ENCODE peak calls at places on chromosomes 3 and 15, in nine cellular contexts. One of them, this sample, is unnamed.

GRCh38 chr3:112744825-112745566 is 101.7 kb downstream of the CD200R1L start:
- DNase-seq in iris pigment epithelial cell: no peak
- DNase-seq in stomach: no peak
- DNase-seq in hepatic stellate cell: no peak
- DNase-seq in stimulated activated CD8-positive, alpha-beta memory T cell treated with anti-CD3 and anti-CD28 coated beads, Interleukin-4, amount 100 ng/mL, for 24 hours: no peak
- DNase-seq in pons: no peak
- DNase-seq in endothelial cell: no peak
- DNase-seq in effector memory CD8-positive, alpha-beta T cell: no peak
- DNase-seq in T follicular helper cell: no peak
- DNase-seq in this sample: no peak

GRCh38 chr15:26355671-26356070 is 417.2 kb downstream of the GABRB3 start:
- DNase-seq in iris pigment epithelial cell: no peak
- DNase-seq in stomach: no peak
- DNase-seq in hepatic stellate cell: no peak
- DNase-seq in stimulated activated CD8-positive, alpha-beta memory T cell treated with anti-CD3 and anti-CD28 coated beads, Interleukin-4, amount 100 ng/mL, for 24 hours: no peak
- DNase-seq in pons: no peak
- DNase-seq in endothelial cell: no peak
- DNase-seq in effector memory CD8-positive, alpha-beta T cell: no peak
- DNase-seq in T follicular helper cell: no peak
- DNase-seq in this sample: no peak

GRCh38 chr3:32630266-32630665 is 54.7 kb upstream of the CNOT10 start:
- DNase-seq in iris pigment epithelial cell: peak; percentile 35
- DNase-seq in stomach: no peak
- DNase-seq in hepatic stellate cell: no peak
- DNase-seq in stimulated activated CD8-positive, alpha-beta memory T cell treated with anti-CD3 and anti-CD28 coated beads, Interleukin-4, amount 100 ng/mL, for 24 hours: no peak
- DNase-seq in pons: no peak
- DNase-seq in endothelial cell: no peak
- DNase-seq in effector memory CD8-positive, alpha-beta T cell: no peak
- DNase-seq in T follicular helper cell: no peak
- DNase-seq in this sample: no peak

GRCh38 chr3:66099541-66100065 is 60.9 kb upstream of the MAGI1 start:
- DNase-seq in iris pigment epithelial cell: no peak
- DNase-seq in stomach: no peak
- DNase-seq in hepatic stellate cell: no peak
- DNase-seq in stimulated activated CD8-positive, alpha-beta memory T cell treated with anti-CD3 and anti-CD28 coated beads, Interleukin-4, amount 100 ng/mL, for 24 hours: no peak
- DNase-seq in pons: no peak
- DNase-seq in endothelial cell: no peak
- DNase-seq in effector memory CD8-positive, alpha-beta T cell: no peak
- DNase-seq in T follicular helper cell: no peak
- DNase-seq in this sample: no peak

GRCh38 chr3:196207833-196208607 is 3.2 kb downstream of the ZDHHC19 start:
- DNase-seq in iris pigment epithelial cell: peak; percentile 29
- DNase-seq in stomach: no peak
- DNase-seq in hepatic stellate cell: peak; percentile 62
- DNase-seq in stimulated activated CD8-positive, alpha-beta memory T cell treated with anti-CD3 and anti-CD28 coated beads, Interleukin-4, amount 100 ng/mL, for 24 hours: peak; percentile 47
- DNase-seq in pons: no peak
- DNase-seq in endothelial cell: peak; percentile 56
- DNase-seq in effector memory CD8-positive, alpha-beta T cell: peak; percentile 53
- DNase-seq in T follicular helper cell: peak; percentile 59
- DNase-seq in this sample: peak; percentile 64

GRCh38 chr3:19213608-19214220 is 65.4 kb downstream of the KCNH8 start:
- DNase-seq in iris pigment epithelial cell: no peak
- DNase-seq in stomach: no peak
- DNase-seq in hepatic stellate cell: no peak
- DNase-seq in stimulated activated CD8-positive, alpha-beta memory T cell treated with anti-CD3 and anti-CD28 coated beads, Interleukin-4, amount 100 ng/mL, for 24 hours: no peak
- DNase-seq in pons: peak; percentile 90
- DNase-seq in endothelial cell: no peak
- DNase-seq in effector memory CD8-positive, alpha-beta T cell: no peak
- DNase-seq in T follicular helper cell: no peak
- DNase-seq in this sample: no peak

GRCh38 chr3:193884011-193884410 is 251.9 kb upstream of the HES1 start:
- DNase-seq in iris pigment epithelial cell: no peak
- DNase-seq in stomach: no peak
- DNase-seq in hepatic stellate cell: no peak
- DNase-seq in stimulated activated CD8-positive, alpha-beta memory T cell treated with anti-CD3 and anti-CD28 coated beads, Interleukin-4, amount 100 ng/mL, for 24 hours: no peak
- DNase-seq in pons: no peak
- DNase-seq in endothelial cell: no peak
- DNase-seq in effector memory CD8-positive, alpha-beta T cell: no peak
- DNase-seq in T follicular helper cell: no peak
- DNase-seq in this sample: no peak

GRCh38 chr3:155069729-155070128 is 10.4 kb upstream of the MME start:
- DNase-seq in iris pigment epithelial cell: peak; percentile 91
- DNase-seq in stomach: no peak
- DNase-seq in hepatic stellate cell: no peak
- DNase-seq in stimulated activated CD8-positive, alpha-beta memory T cell treated with anti-CD3 and anti-CD28 coated beads, Interleukin-4, amount 100 ng/mL, for 24 hours: no peak
- DNase-seq in pons: no peak
- DNase-seq in endothelial cell: no peak
- DNase-seq in effector memory CD8-positive, alpha-beta T cell: no peak
- DNase-seq in T follicular helper cell: no peak
- DNase-seq in this sample: no peak

GRCh38 chr3:49906004-49906860 is 2.6 kb upstream of the MST1R start:
- DNase-seq in iris pigment epithelial cell: peak; percentile 33
- DNase-seq in stomach: peak; percentile 77
- DNase-seq in hepatic stellate cell: peak; percentile 91
- DNase-seq in stimulated activated CD8-positive, alpha-beta memory T cell treated with anti-CD3 and anti-CD28 coated beads, Interleukin-4, amount 100 ng/mL, for 24 hours: peak; percentile 28
- DNase-seq in pons: peak; percentile 22
- DNase-seq in endothelial cell: peak; percentile 63
- DNase-seq in effector memory CD8-positive, alpha-beta T cell: peak; percentile 9
- DNase-seq in T follicular helper cell: peak; percentile 21
- DNase-seq in this sample: peak; percentile 93

GRCh38 chr3:16262195-16262594 is 2.5 kb downstream of the DPH3 start:
- DNase-seq in iris pigment epithelial cell: no peak
- DNase-seq in stomach: no peak
- DNase-seq in hepatic stellate cell: no peak
- DNase-seq in stimulated activated CD8-positive, alpha-beta memory T cell treated with anti-CD3 and anti-CD28 coated beads, Interleukin-4, amount 100 ng/mL, for 24 hours: no peak
- DNase-seq in pons: no peak
- DNase-seq in endothelial cell: no peak
- DNase-seq in effector memory CD8-positive, alpha-beta T cell: no peak
- DNase-seq in T follicular helper cell: no peak
- DNase-seq in this sample: peak; percentile 46

GRCh38 chr3:146404451-146404850 is 64.9 kb downstream of the PLSCR2 start:
- DNase-seq in iris pigment epithelial cell: peak; percentile 20
- DNase-seq in stomach: no peak
- DNase-seq in hepatic stellate cell: no peak
- DNase-seq in stimulated activated CD8-positive, alpha-beta memory T cell treated with anti-CD3 and anti-CD28 coated beads, Interleukin-4, amount 100 ng/mL, for 24 hours: no peak
- DNase-seq in pons: no peak
- DNase-seq in endothelial cell: no peak
- DNase-seq in effector memory CD8-positive, alpha-beta T cell: no peak
- DNase-seq in T follicular helper cell: no peak
- DNase-seq in this sample: no peak

GRCh38 chr3:127568604-127569003 is 21.9 kb downstream of the TPRA1 start:
- DNase-seq in iris pigment epithelial cell: no peak
- DNase-seq in stomach: no peak
- DNase-seq in hepatic stellate cell: no peak
- DNase-seq in stimulated activated CD8-positive, alpha-beta memory T cell treated with anti-CD3 and anti-CD28 coated beads, Interleukin-4, amount 100 ng/mL, for 24 hours: no peak
- DNase-seq in pons: no peak
- DNase-seq in endothelial cell: no peak
- DNase-seq in effector memory CD8-positive, alpha-beta T cell: no peak
- DNase-seq in T follicular helper cell: no peak
- DNase-seq in this sample: no peak

GRCh38 chr3:42229942-42230688 is 35.9 kb downstream of the CCK start:
- DNase-seq in iris pigment epithelial cell: peak; percentile 55
- DNase-seq in stomach: no peak
- DNase-seq in hepatic stellate cell: peak; percentile 71
- DNase-seq in stimulated activated CD8-positive, alpha-beta memory T cell treated with anti-CD3 and anti-CD28 coated beads, Interleukin-4, amount 100 ng/mL, for 24 hours: no peak
- DNase-seq in pons: peak; percentile 53
- DNase-seq in endothelial cell: peak; percentile 38
- DNase-seq in effector memory CD8-positive, alpha-beta T cell: no peak
- DNase-seq in T follicular helper cell: no peak
- DNase-seq in this sample: peak; percentile 51

GRCh38 chr15:48693474-48693873 is 48.0 kb upstream of the FBN1 start:
- DNase-seq in iris pigment epithelial cell: peak; percentile 74
- DNase-seq in stomach: no peak
- DNase-seq in hepatic stellate cell: no peak
- DNase-seq in stimulated activated CD8-positive, alpha-beta memory T cell treated with anti-CD3 and anti-CD28 coated beads, Interleukin-4, amount 100 ng/mL, for 24 hours: no peak
- DNase-seq in pons: no peak
- DNase-seq in endothelial cell: no peak
- DNase-seq in effector memory CD8-positive, alpha-beta T cell: no peak
- DNase-seq in T follicular helper cell: no peak
- DNase-seq in this sample: no peak

GRCh38 chr15:33392453-33392852 is 81.7 kb downstream of the RYR3 start:
- DNase-seq in iris pigment epithelial cell: no peak
- DNase-seq in stomach: no peak
- DNase-seq in hepatic stellate cell: no peak
- DNase-seq in stimulated activated CD8-positive, alpha-beta memory T cell treated with anti-CD3 and anti-CD28 coated beads, Interleukin-4, amount 100 ng/mL, for 24 hours: no peak
- DNase-seq in pons: no peak
- DNase-seq in endothelial cell: no peak
- DNase-seq in effector memory CD8-positive, alpha-beta T cell: no peak
- DNase-seq in T follicular helper cell: no peak
- DNase-seq in this sample: no peak

GRCh38 chr3:169026543-169027181 is 636.9 kb downstream of the MECOM start:
- DNase-seq in iris pigment epithelial cell: peak; percentile 93
- DNase-seq in stomach: no peak
- DNase-seq in hepatic stellate cell: peak; percentile 14
- DNase-seq in stimulated activated CD8-positive, alpha-beta memory T cell treated with anti-CD3 and anti-CD28 coated beads, Interleukin-4, amount 100 ng/mL, for 24 hours: no peak
- DNase-seq in pons: no peak
- DNase-seq in endothelial cell: no peak
- DNase-seq in effector memory CD8-positive, alpha-beta T cell: no peak
- DNase-seq in T follicular helper cell: no peak
- DNase-seq in this sample: peak; percentile 87

GRCh38 chr15:25933456-25934158 is 70.5 kb upstream of the ATP10A start:
- DNase-seq in iris pigment epithelial cell: peak; percentile 27
- DNase-seq in stomach: peak; percentile 61
- DNase-seq in hepatic stellate cell: peak; percentile 77
- DNase-seq in stimulated activated CD8-positive, alpha-beta memory T cell treated with anti-CD3 and anti-CD28 coated beads, Interleukin-4, amount 100 ng/mL, for 24 hours: peak; percentile 48
- DNase-seq in pons: peak; percentile 46
- DNase-seq in endothelial cell: peak; percentile 58
- DNase-seq in effector memory CD8-positive, alpha-beta T cell: peak; percentile 25
- DNase-seq in T follicular helper cell: peak; percentile 45
- DNase-seq in this sample: peak; percentile 15

GRCh38 chr3:127462111-127462655 is 128.3 kb downstream of the TPRA1 start:
- DNase-seq in iris pigment epithelial cell: no peak
- DNase-seq in stomach: no peak
- DNase-seq in hepatic stellate cell: no peak
- DNase-seq in stimulated activated CD8-positive, alpha-beta memory T cell treated with anti-CD3 and anti-CD28 coated beads, Interleukin-4, amount 100 ng/mL, for 24 hours: no peak
- DNase-seq in pons: no peak
- DNase-seq in endothelial cell: no peak
- DNase-seq in effector memory CD8-positive, alpha-beta T cell: no peak
- DNase-seq in T follicular helper cell: no peak
- DNase-seq in this sample: no peak

This sample was measured in small intestine.